ENCODE peak calls at places on chromosomes 3 and 15, in six cellular contexts. R is hippocampal formation, J is NCI-H345, V is NCI-H1436, D is nephron progenitor cell, Z is SJSA1. A is an unnamed sample.

GRCh38 chr3:49972656-49973055 is 32.7 kb downstream of the RBM6 start:
- DNase-seq in R (no peak), J (no peak), V (no peak), D (no peak), Z (no peak), A (no peak)

GRCh38 chr3:167606836-167607235 is 46.9 kb downstream of the WDR49 start:
- DNase-seq in R (no peak), J (no peak), V (no peak), D (no peak), Z (no peak), A (no peak)

GRCh38 chr15:101011582-101011981 is 92.4 kb downstream of the LRRK1 start:
- DNase-seq in R (no peak), J (no peak), V (no peak), D (no peak), Z (peak), A (no peak)

GRCh38 chr15:67707520-67708283 is 117.6 kb upstream of the SKOR1 start:
- DNase-seq in R (no peak), J (no peak), V (no peak), D (no peak), Z (no peak), A (no peak)

GRCh38 chr3:185586644-185586964 is 509 bp downstream of the SENP2 start:
- DNase-seq in R (no peak), J (peak), V (no peak), D (no peak), Z (no peak), A (no peak)

GRCh38 chr15:62928242-62928995 is 114.1 kb upstream of the TPM1 start:
- DNase-seq in R (no peak), J (no peak), V (no peak), D (no peak), Z (no peak), A (peak)

GRCh38 chr15:100275641-100276040 is 66.1 kb downstream of the ADAMTS17 start:
- DNase-seq in R (no peak), J (no peak), V (no peak), D (no peak), Z (no peak), A (no peak)

GRCh38 chr3:89145995-89146394 is 38.6 kb downstream of the EPHA3 start:
- DNase-seq in R (no peak), J (no peak), V (no peak), D (no peak), Z (no peak), A (no peak)

GRCh38 chr3:137770821-137771399 is 6.8 kb downstream of the SOX14 start:
- DNase-seq in R (no peak), J (peak), V (no peak), D (peak), Z (no peak), A (no peak)

GRCh38 chr3:197901626-197902025 is 48.4 kb upstream of the RPL35A start:
- DNase-seq in R (no peak), J (no peak), V (no peak), D (no peak), Z (no peak), A (no peak)

GRCh38 chr15:91807122-91807521 is 46.4 kb upstream of the SLCO3A1 start:
- DNase-seq in R (no peak), J (peak), V (peak), D (no peak), Z (no peak), A (no peak)

GRCh38 chr3:128313936-128314335 is 152.8 kb downstream of the DNAJB8 start:
- DNase-seq in R (no peak), J (no peak), V (no peak), D (no peak), Z (no peak), A (no peak)